ENCODE peak calls at places on chromosomes 3 and 15, in ten cellular contexts. Q, J, A, S, G, D, Z, M, L and W are unnamed samples. For H3K36me3, the result is how much of the 10 kb centered on the place peaks cover.

GRCh38 chr3:141050913-141051632 is at the start of gene SPSB4:
- DNase-seq in Z (peak), A (no peak), L (peak), G (peak), M (no peak), J (peak), D (peak), S (no peak), Q (no peak), W (peak)

GRCh38 chr3:174330303-174330702 is 528.8 kb upstream of the NAALADL2 start:
- DNase-seq in J (peak), L (no peak), A (no peak), S (no peak), D (no peak), Z (no peak), M (no peak), G (no peak), Q (no peak), W (no peak)

GRCh38 chr3:58560771-58561311 is 16.4 kb downstream of the FAM107A start:
- DNase-seq in Q (no peak), Z (no peak), J (peak), A (peak), M (no peak), G (no peak), S (no peak), D (no peak), L (peak), W (peak)

GRCh38 chr3:49806838-49807237 is 3.8 kb downstream of the INKA1 start:
- DNase-seq in S (no peak), Z (no peak), L (no peak), J (no peak), A (no peak), M (no peak), G (no peak), D (no peak), Q (no peak), W (no peak)

GRCh38 chr3:131794766-131795381 is 239.9 kb downstream of the CPNE4 start:
- DNase-seq in G (peak), Q (peak), A (no peak), L (peak), M (no peak), Z (peak), S (no peak), J (peak), D (no peak), W (no peak)

GRCh38 chr15:29615791-29616190 is 206.5 kb downstream of the TJP1 start:
- DNase-seq in Q (no peak), S (no peak), G (no peak), J (no peak), Z (no peak), D (no peak), A (no peak), M (no peak), L (no peak), W (no peak)

GRCh38 chr3:196238612-196239190 is 22.4 kb downstream of the SLC51A start:
- DNase-seq in Q (no peak), Z (no peak), S (no peak), G (no peak), L (no peak), J (no peak), M (no peak), D (no peak), A (no peak), W (peak)

GRCh38 chr15:92803852-92804609 is 96.1 kb upstream of the CHD2 start:
- DNase-seq in D (no peak), M (peak), G (peak), Q (no peak), J (peak), Z (peak), S (peak), L (no peak), A (peak), W (no peak)

GRCh38 chr15:72796210-72796514 is 12.6 kb upstream of the ADPGK start:
- DNase-seq in M (no peak), J (no peak), D (no peak), A (no peak), G (no peak), Q (no peak), Z (no peak), L (no peak), S (no peak), W (no peak)

GRCh38 chr15:73717802-73718201 is 33.6 kb downstream of the CD276 start:
- DNase-seq in Q (no peak), J (no peak), M (no peak), Z (no peak), S (no peak), D (no peak), L (no peak), A (no peak), G (no peak), W (peak)

GRCh38 chr3:186598794-186599141 is 14.1 kb upstream of the AHSG start:
- DNase-seq in M (no peak), G (no peak), A (no peak), S (no peak), Q (no peak), Z (no peak), D (no peak), J (no peak), L (no peak), W (no peak)

GRCh38 chr15:101244039-101244781 is 7.6 kb downstream of the CHSY1 start:
- DNase-seq in S (no peak), A (no peak), L (no peak), Z (no peak), Q (no peak), D (no peak), J (no peak), M (no peak), G (no peak), W (no peak)
- H3K4me3 ChIP-seq in S (no peak), A (no peak), L (no peak), Z (no peak), Q (no peak), D (no peak), J (no peak), M (no peak), G (no peak), W (no peak)

DNA sequence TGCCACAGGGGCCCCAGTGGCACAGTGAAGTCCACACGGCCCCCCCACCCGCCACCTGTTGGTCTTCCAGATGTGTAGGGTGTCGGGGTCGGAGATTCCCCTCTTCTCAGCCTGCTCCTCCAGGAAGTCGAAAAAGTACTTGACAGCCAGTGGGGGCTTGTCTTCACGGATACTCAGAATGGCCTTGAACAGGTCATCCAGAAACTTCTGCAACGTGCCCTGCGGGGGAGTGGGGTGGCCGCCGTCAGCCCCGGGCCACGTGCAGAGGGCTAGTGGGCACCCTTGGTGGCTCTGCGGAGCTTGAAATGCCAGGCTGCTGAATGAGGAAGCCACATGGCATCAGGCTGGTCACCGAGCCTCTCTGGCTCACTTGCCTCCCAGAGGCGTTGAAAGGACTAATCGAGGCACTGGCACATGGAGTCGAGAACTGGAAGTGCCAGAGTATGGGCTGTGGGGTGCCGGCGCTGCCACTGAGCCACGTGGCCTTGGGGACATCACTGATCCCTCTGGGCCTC is 16.6 kb downstream of the H1-8 start:
- DNase-seq in Q (no peak), Z (no peak), S (no peak), D (no peak), L (no peak), J (no peak), G (no peak), M (no peak), A (no peak), W (no peak)
- H3K36me3 ChIP-seq in Q (under half), Z (under half), S (half or more), D (under half), L (half or more), J (under half), G (half or more), M (under half), A (under half), W (under half)

GRCh38 chr3:107650788-107651187 is 128.0 kb downstream of the BBX start:
- DNase-seq in G (no peak), D (no peak), M (no peak), J (no peak), A (no peak), Q (no peak), L (no peak), S (no peak), Z (no peak), W (no peak)

GRCh38 chr3:107654218-107654617 is 131.5 kb downstream of the BBX start:
- DNase-seq in M (no peak), G (no peak), Q (no peak), S (no peak), J (no peak), Z (no peak), L (no peak), A (no peak), D (no peak), W (no peak)

GRCh38 chr3:107651782-107652181 is 129.0 kb downstream of the BBX start:
- DNase-seq in Z (no peak), Q (no peak), M (no peak), G (no peak), L (no peak), J (no peak), D (no peak), S (no peak), A (no peak), W (no peak)
- H3K4me3 ChIP-seq in Z (no peak), Q (no peak), M (no peak), G (no peak), L (no peak), J (no peak), D (no peak), S (no peak), A (no peak), W (no peak)

DNA sequence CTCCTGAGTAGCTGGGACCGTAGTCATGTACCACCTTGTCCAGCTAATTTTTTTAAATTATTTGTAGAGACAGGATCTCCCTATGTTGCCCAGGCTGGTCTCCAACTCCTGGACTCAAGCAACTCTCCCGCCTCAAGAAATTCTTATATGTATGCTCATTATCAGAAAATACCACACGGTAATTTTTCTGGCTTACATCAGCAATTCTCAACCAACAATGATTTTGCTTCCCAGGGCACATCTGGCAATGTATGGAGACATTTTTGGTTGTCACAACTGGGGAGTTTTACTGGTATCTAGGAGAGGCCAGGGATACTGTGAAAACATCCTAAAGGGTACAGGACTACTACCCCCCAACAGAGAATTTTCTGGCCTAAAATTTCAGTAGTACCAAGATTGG is 10.8 kb downstream of the SRP14 start:
- DNase-seq in J (no peak), Q (no peak), G (no peak), A (no peak), Z (no peak), D (no peak), M (no peak), S (no peak), L (no peak), W (no peak)
- H3K36me3 ChIP-seq in J (half or more), Q (under half), G (under half), A (half or more), Z (under half), D (under half), M (under half), S (half or more), L (under half), W (under half)

GRCh38 chr3:32200490-32200889 is 38.0 kb upstream of the CMTM8 start:
- DNase-seq in Z (no peak), G (no peak), A (no peak), Q (no peak), D (no peak), M (no peak), S (no peak), L (no peak), J (peak), W (no peak)
- H3K4me3 ChIP-seq in Z (no peak), G (no peak), A (no peak), Q (no peak), D (no peak), M (no peak), S (no peak), L (no peak), J (no peak), W (no peak)

DNA sequence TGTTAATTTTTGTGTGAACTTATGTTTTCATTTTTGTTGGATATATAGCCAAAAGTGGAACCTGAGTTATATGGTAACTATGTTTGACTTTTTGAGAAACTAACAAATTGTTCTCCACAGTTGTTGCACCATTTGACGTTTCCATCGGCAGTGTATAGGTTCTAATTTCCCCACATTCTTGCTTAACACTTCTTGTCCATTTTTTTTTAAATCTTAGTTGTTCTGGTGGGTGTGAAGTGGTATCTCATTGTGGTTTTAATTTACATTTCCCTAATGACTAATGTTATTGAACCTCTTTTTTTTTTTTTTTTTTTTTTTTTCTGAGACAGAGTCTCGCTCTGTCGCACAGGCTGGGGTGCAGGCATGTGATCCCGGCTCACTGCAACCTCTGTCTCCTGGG is 8.0 kb downstream of the NISCH start:
- DNase-seq in D (no peak), J (no peak), Q (no peak), M (no peak), S (no peak), Z (no peak), A (no peak), L (no peak), G (no peak), W (no peak)
- H3K36me3 ChIP-seq in D (under half), J (under half), Q (under half), M (under half), S (half or more), Z (under half), A (under half), L (half or more), G (under half), W (under half)

GRCh38 chr15:78265137-78265460 is 737 bp downstream of the DNAJA4 start:
- DNase-seq in Z (no peak), G (no peak), L (no peak), D (no peak), Q (no peak), S (no peak), J (no peak), M (no peak), A (no peak), W (no peak)
- H3K4me3 ChIP-seq in Z (peak), G (peak), L (no peak), D (peak), Q (peak), S (peak), J (no peak), M (peak), A (peak), W (peak)

GRCh38 chr3:15682766-15683165 is 81.2 kb downstream of the BTD start:
- DNase-seq in Q (no peak), L (no peak), S (no peak), A (no peak), G (no peak), M (no peak), J (peak), Z (no peak), D (no peak), W (no peak)
- H3K36me3 ChIP-seq in Q (under half), L (under half), S (half or more), A (under half), G (under half), M (under half), J (under half), Z (under half), D (under half), W (under half)

GRCh38 chr15:80093854-80094418 is 34.5 kb downstream of the ZFAND6 start:
- DNase-seq in Q (no peak), L (no peak), G (peak), D (peak), M (peak), A (peak), J (peak), S (no peak), Z (peak), W (peak)

GRCh38 chr15:80095959-80096358 is 36.5 kb downstream of the ZFAND6 start:
- DNase-seq in S (no peak), M (no peak), Z (no peak), G (no peak), D (no peak), J (no peak), L (no peak), Q (no peak), A (no peak), W (no peak)

GRCh38 chr15:80095511-80095910 is 36.0 kb downstream of the ZFAND6 start:
- DNase-seq in J (no peak), Z (no peak), G (no peak), A (no peak), L (no peak), S (no peak), Q (no peak), D (no peak), M (no peak), W (no peak)

GRCh38 chr15:80099246-80099645 is 39.8 kb downstream of the ZFAND6 start:
- DNase-seq in Q (no peak), J (no peak), S (no peak), A (no peak), M (no peak), D (no peak), L (no peak), G (no peak), Z (no peak), W (no peak)
- H3K4me3 ChIP-seq in Q (no peak), J (no peak), S (no peak), A (no peak), M (no peak), D (no peak), L (no peak), G (no peak), Z (no peak), W (no peak)